ENCODE peak calls at places on chromosome 16, in five cellular contexts. D, Y, C, U and Z are unnamed samples.

GRCh38 chr16:89096768-89097527 is 3.3 kb downstream of the ACSF3 start:
- DNase-seq in D (peak; percentile 39), Y (peak; percentile 12), C (no peak), U (no peak), Z (no peak)

GRCh38 chr16:5005916-5006315 is 27.8 kb downstream of the NAGPA start:
- DNase-seq in D (no peak), Y (no peak), C (no peak), U (no peak), Z (no peak)

GRCh38 chr16:28140788-28141618 is 70.8 kb downstream of the XPO6 start:
- DNase-seq in D (peak; percentile 80), Y (no peak), C (no peak), U (no peak), Z (no peak)

GRCh38 chr16:85324506-85324905 is 212.2 kb upstream of the CIBAR2 start:
- DNase-seq in D (no peak), Y (no peak), C (no peak), U (no peak), Z (no peak)

GRCh38 chr16:56265184-56265583 is 73.9 kb downstream of the GNAO1 start:
- DNase-seq in D (no peak), Y (no peak), C (no peak), U (no peak), Z (no peak)

GRCh38 chr16:88924834-88925539 is 52.0 kb downstream of the CBFA2T3 start:
- DNase-seq in D (peak; percentile 92), Y (peak; percentile 73), C (peak; percentile 76), U (peak; percentile 72), Z (peak; percentile 80)

GRCh38 chr16:54000361-54000760 is 286.2 kb downstream of the IRX3 start:
- DNase-seq in D (no peak), Y (no peak), C (no peak), U (no peak), Z (no peak)

GRCh38 chr16:20899503-20900298 is 457 bp downstream of the DCUN1D3 start:
- DNase-seq in D (peak; percentile 9), Y (no peak), C (peak; percentile 80), U (no peak), Z (no peak)

GRCh38 chr16:6193718-6194117 is 1096.1 kb upstream of the EEF2KMT start:
- DNase-seq in D (no peak), Y (no peak), C (peak; percentile 67), U (no peak), Z (peak; percentile 1)

GRCh38 chr16:3934491-3935185 is 54.1 kb upstream of the CREBBP start:
- DNase-seq in D (no peak), Y (no peak), C (no peak), U (no peak), Z (no peak)

GRCh38 chr16:66091462-66091861 is 275.0 kb upstream of the CDH5 start:
- DNase-seq in D (no peak), Y (peak; percentile 38), C (no peak), U (no peak), Z (no peak)

GRCh38 chr16:19245326-19245925 is 40.1 kb upstream of the CLEC19A start:
- DNase-seq in D (no peak), Y (no peak), C (peak; percentile 54), U (no peak), Z (no peak)

GRCh38 chr16:7351572-7351971 is 18.9 kb downstream of the RBFOX1 start:
- DNase-seq in D (no peak), Y (no peak), C (no peak), U (no peak), Z (no peak)

GRCh38 chr16:27446721-27447120 is 44.7 kb downstream of the IL21R start:
- DNase-seq in D (no peak), Y (no peak), C (no peak), U (no peak), Z (no peak)

GRCh38 chr16:82585675-82586074 is 41.1 kb upstream of the CDH13 start:
- DNase-seq in D (no peak), Y (peak; percentile 88), C (no peak), U (no peak), Z (no peak)

DNA sequence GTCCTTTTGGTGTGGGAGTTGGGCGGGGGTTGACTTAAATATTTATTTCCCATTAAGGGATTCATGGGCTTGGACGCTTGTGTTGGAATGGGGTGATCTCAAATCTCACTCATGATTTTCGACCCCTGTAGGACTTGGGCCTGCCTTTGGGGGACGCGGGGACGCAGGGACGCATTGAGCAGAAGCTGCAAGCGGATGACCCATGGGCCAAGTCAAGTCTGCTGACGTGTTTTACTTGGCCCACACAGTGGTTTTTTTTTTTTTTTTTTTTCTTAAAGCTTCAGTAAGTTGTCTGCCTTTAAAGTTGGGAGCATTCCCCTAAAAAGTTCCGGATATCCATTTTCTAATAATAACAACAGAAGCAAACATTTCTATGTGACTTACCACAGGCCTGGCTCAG is 29.0 kb downstream of the CMIP start:
- DNase-seq in D (no peak), Y (peak; percentile 54), C (no peak), U (no peak), Z (no peak)
- H3K27ac ChIP-seq in D (no peak overlapping the region), Y (no peak overlapping the region), C (no peak overlapping the region), U (no peak overlapping the region), Z (no peak overlapping the region)

GRCh38 chr16:15415411-15416070 is 18.8 kb upstream of the BMERB1 start:
- DNase-seq in D (no peak), Y (peak; percentile 38), C (no peak), U (no peak), Z (peak; percentile 65)
- H3K4me2 ChIP-seq in D (no peak overlapping the region), Y (no peak overlapping the region), C (no peak overlapping the region), U (peak overlapping the region; percentile 8), Z (peak overlapping the region; percentile 70)

GRCh38 chr16:50265716-50266336 is 525 bp upstream of the ADCY7 start:
- DNase-seq in D (no peak), Y (no peak), C (no peak), U (no peak), Z (no peak)
- H3K27ac ChIP-seq in D (peak overlapping the region; percentile 60), Y (peak overlapping the region; percentile 8), C (peak overlapping the region; percentile 67), U (peak overlapping the region; percentile 70), Z (no peak overlapping the region)

GRCh38 chr16:77949445-77949844 is 72.9 kb upstream of the CLEC3A start:
- DNase-seq in D (no peak), Y (no peak), C (no peak), U (no peak), Z (no peak)
- H3K4me2 ChIP-seq in D (no peak overlapping the region), Y (no peak overlapping the region), C (no peak overlapping the region), U (no peak overlapping the region), Z (no peak overlapping the region)

GRCh38 chr16:11691235-11691634 is 23.0 kb downstream of the SNN start:
- DNase-seq in D (no peak), Y (no peak), C (no peak), U (no peak), Z (no peak)

GRCh38 chr16:11692171-11692570 is 23.9 kb downstream of the SNN start:
- DNase-seq in D (no peak), Y (no peak), C (no peak), U (no peak), Z (no peak)

GRCh38 chr16:11692651-11693050 is 24.4 kb downstream of the SNN start:
- DNase-seq in D (no peak), Y (no peak), C (no peak), U (no peak), Z (no peak)

GRCh38 chr16:11689031-11689840 is 21.0 kb downstream of the SNN start:
- DNase-seq in D (peak; percentile 91), Y (no peak), C (no peak), U (no peak), Z (no peak)

DNA sequence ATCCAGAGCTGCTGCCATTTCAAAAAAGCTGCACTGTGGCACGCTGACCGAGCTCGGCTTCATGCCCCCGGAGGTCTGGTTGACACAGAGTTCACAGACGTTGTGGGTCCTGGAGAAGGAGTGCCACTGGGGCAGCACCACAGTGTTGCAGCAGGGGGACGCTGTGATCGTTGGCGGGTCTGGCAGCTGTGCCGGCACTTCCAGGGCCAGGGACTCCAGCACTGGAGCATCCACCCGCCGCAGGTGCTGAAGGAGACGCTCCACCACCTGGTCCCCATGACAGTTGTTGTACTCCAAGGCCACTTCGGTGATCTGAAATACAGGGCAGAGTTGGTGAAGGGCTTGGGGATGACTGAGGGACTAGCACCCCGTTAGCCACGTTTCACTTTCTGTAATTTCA is 23.5 kb downstream of the SNN start:
- DNase-seq in D (no peak), Y (no peak), C (no peak), U (no peak), Z (no peak)
- H3K27ac ChIP-seq in D (no peak overlapping the region), Y (no peak overlapping the region), C (no peak overlapping the region), U (no peak overlapping the region), Z (no peak overlapping the region)

GRCh38 chr16:31215287-31216115 is 1.4 kb downstream of the PYDC1 start:
- DNase-seq in D (no peak), Y (peak; percentile 55), C (peak; percentile 76), U (peak; percentile 63), Z (peak; percentile 57)

GRCh38 chr16:31213877-31214704 is at the start of gene TRIM72:
- DNase-seq in D (no peak), Y (no peak), C (no peak), U (peak; percentile 59), Z (no peak)

GRCh38 chr16:31216552-31217530 is at the start of gene PYDC1:
- DNase-seq in D (no peak), Y (no peak), C (no peak), U (no peak), Z (no peak)

GRCh38 chr16:31214705-31215286 is 877 bp downstream of the TRIM72 start:
- DNase-seq in D (no peak), Y (no peak), C (no peak), U (no peak), Z (no peak)

GRCh38 chr16:31216116-31216469 is 842 bp downstream of the PYDC1 start:
- DNase-seq in D (no peak), Y (no peak), C (no peak), U (no peak), Z (no peak)
- H3K4me2 ChIP-seq in D (no peak overlapping the region), Y (peak overlapping the region; percentile 47), C (peak overlapping the region; percentile 96), U (peak overlapping the region; percentile 100), Z (peak overlapping the region; percentile 94)

GRCh38 chr16:70508752-70509151 is 14.6 kb downstream of the COG4 start:
- DNase-seq in D (peak; percentile 64), Y (no peak), C (no peak), U (no peak), Z (peak; percentile 44)
- H3K27ac ChIP-seq in D (peak overlapping the region; percentile 23), Y (no peak overlapping the region), C (no peak overlapping the region), U (no peak overlapping the region), Z (no peak overlapping the region)

DNA sequence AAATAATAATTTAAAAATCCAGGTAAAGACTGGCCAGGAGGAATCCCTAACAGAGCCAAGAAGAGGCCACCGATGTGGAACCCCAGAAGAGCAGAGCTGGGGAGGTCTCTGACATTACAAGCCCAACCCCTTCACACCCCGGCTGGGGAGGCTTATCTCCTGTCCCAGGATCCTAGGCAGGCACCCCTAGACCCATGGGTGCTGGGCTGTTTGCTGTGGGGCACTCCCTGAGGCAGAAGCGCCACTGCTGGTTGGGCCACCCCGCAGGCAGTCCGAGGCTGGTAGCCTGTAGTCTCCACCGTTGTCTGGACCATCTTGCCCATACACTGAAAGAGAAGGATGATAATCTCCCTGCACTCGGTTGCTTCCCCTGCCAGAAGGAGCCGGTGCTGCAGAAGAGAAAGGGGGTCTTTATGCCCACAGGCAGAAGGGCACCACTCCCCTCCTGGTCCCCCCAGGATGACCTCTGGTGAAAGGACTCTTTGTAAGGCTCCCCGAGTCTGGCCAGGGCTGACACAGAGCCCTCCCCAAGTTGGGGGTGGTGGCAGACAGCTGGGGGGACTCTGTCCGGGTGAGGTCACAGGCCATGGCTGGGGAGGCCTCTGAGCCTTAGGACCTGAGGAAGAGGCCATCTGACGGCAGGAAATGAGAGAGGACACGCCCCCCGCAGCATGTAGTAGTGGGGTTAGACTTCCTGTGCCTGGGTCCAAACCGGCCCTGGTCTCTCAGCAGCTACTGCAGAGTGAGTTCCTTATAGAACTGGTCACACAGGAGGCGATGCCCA is 34.2 kb downstream of the CFAP20 start:
- DNase-seq in D (peak; percentile 18), Y (no peak), C (no peak), U (no peak), Z (no peak)
- H3K4me2 ChIP-seq in D (no peak overlapping the region), Y (no peak overlapping the region), C (no peak overlapping the region), U (no peak overlapping the region), Z (no peak overlapping the region)